ENCODE peak calls at places on chromosome 22, in six cellular contexts. X is Kasumi-1; H is D721Med; T is activated CD8-positive, alpha-beta memory T cell treated with anti-CD3 and anti-CD28 coated beads, Interleukin-2, amount 50 U/mL, for 4 hours; L is upper lobe of right lung; Z is C1 segment of cervical spinal cord. Y is an unnamed sample.

GRCh38 chr22:22983816-22984215 is 86.5 kb upstream of the GNAZ start:
- DNase-seq in X (no peak), H (no peak), T (no peak), L (no peak), Z (no peak), Y (no peak)

GRCh38 chr22:50675553-50676199 is 3.1 kb downstream of the SHANK3 start:
- DNase-seq in X (no peak), H (no peak), T (peak; percentile 8), L (no peak), Z (no peak), Y (no peak)

GRCh38 chr22:24550028-24550901 is 4.7 kb downstream of the GUCD1 start:
- DNase-seq in X (no peak), H (no peak), T (no peak), L (no peak), Z (peak; percentile 17), Y (no peak)

GRCh38 chr22:40635940-40636379 is 559 bp downstream of the MRTFA start:
- DNase-seq in X (no peak), H (no peak), T (peak; percentile 21), L (no peak), Z (peak; percentile 47), Y (no peak)

GRCh38 chr22:28822930-28823481 is 22.6 kb upstream of the XBP1 start:
- DNase-seq in X (no peak), H (no peak), T (no peak), L (no peak), Z (no peak), Y (no peak)

GRCh38 chr22:50314455-50315288 is 7.2 kb upstream of the PLXNB2 start:
- DNase-seq in X (peak; percentile 81), H (no peak), T (peak; percentile 68), L (peak; percentile 91), Z (no peak), Y (no peak)

GRCh38 chr22:18994780-18995711 is 59.0 kb upstream of the PRODH start:
- DNase-seq in X (no peak), H (no peak), T (no peak), L (peak; percentile 70), Z (no peak), Y (no peak)

GRCh38 chr22:26894766-26895485 is 237.5 kb downstream of the MIAT start:
- DNase-seq in X (no peak), H (no peak), T (no peak), L (no peak), Z (no peak), Y (peak; percentile 93)

GRCh38 chr22:38112361-38112760 is 1.9 kb upstream of the BAIAP2L2 start:
- DNase-seq in X (no peak), H (no peak), T (peak; percentile 12), L (no peak), Z (no peak), Y (no peak)

GRCh38 chr22:38756631-38757463 is 1.0 kb upstream of the SUN2 start:
- DNase-seq in X (peak; percentile 57), H (no peak), T (no peak), L (peak; percentile 79), Z (no peak), Y (no peak)

GRCh38 chr22:26482171-26482570 is 1.4 kb downstream of the HPS4 start:
- DNase-seq in X (no peak), H (no peak), T (no peak), L (no peak), Z (no peak), Y (no peak)

GRCh38 chr22:44291265-44292006 is 21.3 kb downstream of the SHISAL1 start:
- DNase-seq in X (no peak), H (no peak), T (no peak), L (no peak), Z (no peak), Y (no peak)

GRCh38 chr22:46294784-46295183 is 1.9 kb upstream of the GTSE1 start:
- DNase-seq in X (no peak), H (no peak), T (no peak), L (no peak), Z (no peak), Y (no peak)

GRCh38 chr22:42249831-42250230 is 20.6 kb downstream of the TCF20 start:
- DNase-seq in X (no peak), H (no peak), T (no peak), L (no peak), Z (no peak), Y (no peak)

GRCh38 chr22:19877626-19878339 is 23.1 kb upstream of the GNB1L start:
- DNase-seq in X (no peak), H (no peak), T (peak; percentile 14), L (peak; percentile 58), Z (no peak), Y (peak; percentile 64)

GRCh38 chr22:44085743-44086741 is 61.9 kb downstream of the PARVB start:
- DNase-seq in X (peak; percentile 68), H (no peak), T (no peak), L (peak; percentile 69), Z (no peak), Y (peak; percentile 69)

GRCh38 chr22:40363059-40363458 is 7.3 kb upstream of the SGSM3 start:
- DNase-seq in X (no peak), H (no peak), T (no peak), L (no peak), Z (no peak), Y (peak; percentile 58)

GRCh38 chr22:37431366-37431765 is 4.1 kb upstream of the ELFN2 start:
- DNase-seq in X (no peak), H (no peak), T (no peak), L (no peak), Z (no peak), Y (no peak)

GRCh38 chr22:46549565-46549840 is 12.1 kb upstream of the CELSR1 start:
- DNase-seq in X (no peak), H (no peak), T (no peak), L (no peak), Z (no peak), Y (no peak)

GRCh38 chr22:49960967-49961600 is 512 bp downstream of the PIM3 start:
- DNase-seq in X (no peak), H (no peak), T (peak; percentile 57), L (peak; percentile 81), Z (no peak), Y (peak; percentile 43)

GRCh38 chr22:40400173-40400572 is 29.8 kb downstream of the SGSM3 start:
- DNase-seq in X (peak; percentile 93), H (no peak), T (no peak), L (no peak), Z (no peak), Y (no peak)

GRCh38 chr22:19962246-19962908 is 20.8 kb upstream of the TXNRD2 start:
- DNase-seq in X (peak; percentile 64), H (peak; percentile 74), T (peak; percentile 56), L (peak; percentile 88), Z (peak; percentile 74), Y (peak; percentile 71)

GRCh38 chr22:25067851-25068421 is 115.4 kb downstream of the KIAA1671 start:
- DNase-seq in X (no peak), H (no peak), T (peak; percentile 73), L (no peak), Z (peak; percentile 81), Y (no peak)

GRCh38 chr22:27487600-27488450 is 313.7 kb downstream of the MN1 start:
- DNase-seq in X (no peak), H (no peak), T (no peak), L (no peak), Z (no peak), Y (no peak)

GRCh38 chr22:39643311-39644083 is 72.9 kb downstream of the CACNA1I start:
- DNase-seq in X (no peak), H (no peak), T (no peak), L (no peak), Z (no peak), Y (no peak)

GRCh38 chr22:36196254-36197064 is 5.2 kb downstream of the APOL4 start:
- DNase-seq in X (no peak), H (no peak), T (no peak), L (no peak), Z (no peak), Y (peak; percentile 37)

GRCh38 chr22:25777870-25778269 is 35.9 kb downstream of the MYO18B start:
- DNase-seq in X (peak; percentile 71), H (no peak), T (no peak), L (no peak), Z (no peak), Y (peak; percentile 49)

GRCh38 chr22:41946360-41947180 is at the start of gene CENPM:
- DNase-seq in X (peak; percentile 97), H (peak; percentile 36), T (peak; percentile 84), L (peak; percentile 95), Z (peak; percentile 91), Y (peak; percentile 88)

GRCh38 chr22:22836635-22837034 is 51.0 kb upstream of the IGLL5 start:
- DNase-seq in X (no peak), H (no peak), T (no peak), L (no peak), Z (no peak), Y (peak; percentile 3)

GRCh38 chr22:20610757-20611156 is 103.3 kb downstream of the MED15 start:
- DNase-seq in X (no peak), H (no peak), T (no peak), L (no peak), Z (no peak), Y (no peak)

GRCh38 chr22:40462195-40462988 is 92.0 kb downstream of the SGSM3 start:
- DNase-seq in X (no peak), H (no peak), T (peak; percentile 33), L (no peak), Z (no peak), Y (no peak)